ENCODE peak calls at places on chromosomes 13 and 19, in nine cellular contexts. B is activated T-helper 2 cell treated with anti-CD3 and anti-CD28 coated beads, Interferon-gamma antibody, Interleukin-2, Interleukin-4, amounts not matched to agents 10 μg/mL and 5 μg/mL and 100 μg/mL, durations not matched to agents 14 hours and 24 hours and 36 hours; H is GOT3; C is activated effector memory CD4-positive, alpha-beta T cell treated with Interleukin-2 at 50 U/mL for 16 hours; T is Calu3; E is mesenteric fat pad; K is HFF-Myc; R is ACHN; Q is endothelial cell of umbilical vein. D is an unnamed sample.

GRCh38 chr13:80399340-80400163 is 58.6 kb upstream of the SPRY2 start:
- DNase-seq in E (no peak), C (no peak), Q (no peak), R (no peak), B (no peak), K (peak), T (peak), H (no peak), D (peak)

GRCh38 chr19:29380581-29380980 is 145.2 kb upstream of the VSTM2B start:
- DNase-seq in H (no peak), T (no peak), R (no peak), B (no peak), Q (no peak), C (no peak), K (no peak), E (peak), D (no peak)

GRCh38 chr13:114107686-114108081 is 24.7 kb downstream of the RASA3 start:
- DNase-seq in K (no peak), Q (peak), C (no peak), H (no peak), R (no peak), B (no peak), E (peak), T (no peak), D (no peak)

GRCh38 chr13:27194209-27194608 is 22.6 kb upstream of the USP12 start:
- DNase-seq in R (no peak), E (no peak), H (no peak), K (no peak), Q (no peak), B (no peak), T (no peak), C (no peak), D (no peak)

GRCh38 chr19:6481541-6482342 is at the start of gene DENND1C:
- DNase-seq in K (no peak), E (no peak), B (peak), R (peak), T (peak), H (no peak), Q (peak), C (peak), D (no peak)

GRCh38 chr13:114077938-114078335 is 54.5 kb downstream of the RASA3 start:
- DNase-seq in Q (no peak), R (no peak), H (no peak), B (no peak), T (no peak), C (no peak), E (peak), K (peak), D (no peak)

GRCh38 chr19:13208131-13208963 is 58.1 kb downstream of the IER2 start:
- DNase-seq in R (no peak), Q (peak), C (peak), B (peak), H (no peak), E (no peak), T (no peak), K (peak), D (no peak)

GRCh38 chr19:4506449-4507149 is 11.7 kb downstream of the PLIN4 start:
- DNase-seq in C (no peak), K (peak), R (peak), T (no peak), H (no peak), B (no peak), Q (peak), E (no peak), D (no peak)

GRCh38 chr13:40236566-40237168 is 429.8 kb downstream of the FOXO1 start:
- DNase-seq in B (no peak), H (no peak), R (no peak), C (no peak), K (no peak), Q (no peak), E (no peak), T (no peak), D (no peak)

GRCh38 chr19:39916851-39917396 is 17.5 kb downstream of the FCGBP start:
- DNase-seq in C (no peak), H (no peak), R (no peak), E (no peak), K (no peak), B (no peak), T (no peak), Q (no peak), D (no peak)

D was measured in epithelial cell of proximal tubule.